ENCODE peak calls at places on chromosomes 13 and 19, in six cellular contexts. B, M, I, S, W and J are unnamed samples.

GRCh38 chr19:43265664-43266025 is 3.7 kb downstream of the PSG9 start:
- DNase-seq in B (no peak), W (no peak), M (no peak), I (no peak), S (no peak), J (no peak)

GRCh38 chr19:56091066-56091490 is 30.0 kb downstream of the ZNF787 start:
- DNase-seq in S (peak; percentile 41), I (no peak), M (no peak), B (no peak), W (no peak), J (no peak)

GRCh38 chr19:44747739-44748425 is 626 bp upstream of the BCL3 start:
- DNase-seq in W (no peak), S (peak; percentile 77), B (peak; percentile 66), I (no peak), M (no peak), J (no peak)

GRCh38 chr19:8702350-8702749 is 3.8 kb upstream of the ACTL9 start:
- DNase-seq in W (no peak), M (peak; percentile 50), S (no peak), B (no peak), I (no peak), J (no peak)

GRCh38 chr13:20703785-20704458 is 423 bp downstream of the IL17D start:
- DNase-seq in B (peak; percentile 88), W (peak; percentile 24), S (peak; percentile 73), M (peak; percentile 86), I (peak; percentile 50), J (no peak)

GRCh38 chr13:80083516-80084085 is 257.3 kb downstream of the SPRY2 start:
- DNase-seq in S (peak; percentile 73), I (peak; percentile 25), W (no peak), M (no peak), B (peak; percentile 63), J (no peak)

GRCh38 chr13:113927661-113928581 is 46.0 kb downstream of the C13orf46 start:
- DNase-seq in W (no peak), S (peak; percentile 98), I (peak; percentile 95), M (no peak), B (no peak), J (peak; percentile 93)

GRCh38 chr19:17123041-17123440 is 47.5 kb downstream of the MYO9B start:
- DNase-seq in B (no peak), I (no peak), M (no peak), S (no peak), W (no peak), J (no peak)

GRCh38 chr19:49210901-49211451 is 53.4 kb downstream of the TRPM4 start:
- DNase-seq in M (no peak), B (no peak), W (no peak), S (no peak), I (no peak), J (no peak)

GRCh38 chr19:42295342-42295741 is 6.6 kb upstream of the PRR19 start:
- DNase-seq in W (no peak), B (no peak), M (no peak), S (no peak), I (no peak), J (no peak)

GRCh38 chr19:49014123-49014869 is 2.6 kb downstream of the LHB start:
- DNase-seq in M (no peak), I (no peak), W (no peak), B (no peak), S (no peak), J (no peak)

GRCh38 chr19:34131100-34131499 is 41.2 kb upstream of the LSM14A start:
- DNase-seq in I (no peak), W (no peak), M (no peak), S (no peak), B (no peak), J (no peak)

GRCh38 chr19:16078311-16078758 is 2.0 kb downstream of the TPM4 start:
- DNase-seq in I (peak; percentile 76), S (no peak), M (no peak), B (peak; percentile 42), W (no peak), J (no peak)

GRCh38 chr19:35261356-35262100 is 7.2 kb upstream of the USF2 start:
- DNase-seq in S (no peak), I (no peak), B (no peak), W (no peak), M (no peak), J (no peak)

GRCh38 chr13:113410472-113411201 is 42.7 kb downstream of the ADPRHL1 start:
- DNase-seq in I (peak; percentile 52), W (no peak), M (no peak), S (peak; percentile 41), B (no peak), J (peak; percentile 28)

GRCh38 chr13:97341135-97341534 is 92.8 kb upstream of the RAP2A start:
- DNase-seq in B (no peak), S (no peak), M (no peak), I (no peak), W (no peak), J (no peak)

GRCh38 chr13:97977982-97978381 is 24.5 kb downstream of the IPO5 start:
- DNase-seq in B (no peak), I (no peak), M (no peak), S (peak; percentile 7), W (no peak), J (no peak)

GRCh38 chr19:38805180-38805579 is 7.6 kb downstream of the LGALS4 start:
- DNase-seq in W (no peak), S (peak; percentile 2), M (no peak), I (no peak), B (peak; percentile 40), J (no peak)

GRCh38 chr19:46915386-46915785 is 54.6 kb downstream of the ARHGAP35 start:
- DNase-seq in W (no peak), B (no peak), M (no peak), I (no peak), S (no peak), J (no peak)

GRCh38 chr13:21675095-21676007 is 4.5 kb downstream of the FGF9 start:
- DNase-seq in M (peak; percentile 53), B (no peak), W (peak; percentile 54), S (no peak), I (no peak), J (no peak)

GRCh38 chr13:100129605-100130004 is 40.7 kb downstream of the PCCA start:
- DNase-seq in S (no peak), I (no peak), W (no peak), M (no peak), B (peak; percentile 36), J (no peak)

GRCh38 chr19:861756-862528 is 2.5 kb downstream of the CFD start:
- DNase-seq in B (peak; percentile 37), I (no peak), S (no peak), M (peak; percentile 48), W (peak; percentile 38), J (no peak)

GRCh38 chr13:22014469-22014868 is 343.6 kb downstream of the FGF9 start:
- DNase-seq in B (no peak), W (no peak), M (no peak), S (no peak), I (no peak), J (no peak)

GRCh38 chr19:40584007-40584406 is 7.3 kb downstream of the SHKBP1 start:
- DNase-seq in S (no peak), I (no peak), B (no peak), W (no peak), M (no peak), J (no peak)

GRCh38 chr13:77326905-77327604 is at the start of gene MYCBP2:
- DNase-seq in M (peak; percentile 96), S (peak; percentile 99), I (peak; percentile 97), W (peak; percentile 96), B (peak; percentile 99), J (peak; percentile 97)

GRCh38 chr13:102657630-102658029 is 37.2 kb downstream of the METTL21C start:
- DNase-seq in S (no peak), B (no peak), I (no peak), M (no peak), W (no peak), J (no peak)

GRCh38 chr19:3179739-3180293 is 1.2 kb downstream of the S1PR4 start:
- DNase-seq in W (no peak), B (no peak), S (no peak), I (no peak), M (peak; percentile 61), J (no peak)

GRCh38 chr13:78100481-78100880 is 181.8 kb upstream of the EDNRB start:
- DNase-seq in I (no peak), W (no peak), S (no peak), M (no peak), B (no peak), J (no peak)

GRCh38 chr19:48835734-48836088 is 580 bp downstream of the HSD17B14 start:
- DNase-seq in B (peak; percentile 88), W (peak; percentile 95), S (peak; percentile 85), M (peak; percentile 89), I (peak; percentile 63), J (peak; percentile 62)

GRCh38 chr19:401836-402535 is 7.0 kb downstream of the C2CD4C start:
- DNase-seq in M (no peak), B (no peak), S (no peak), I (no peak), W (no peak), J (no peak)

GRCh38 chr13:20191902-20192469 is 752 bp downstream of the GJB2 start:
- DNase-seq in M (peak; percentile 22), I (no peak), S (peak; percentile 10), W (no peak), B (peak; percentile 7), J (no peak)

GRCh38 chr19:41753936-41754529 is 1.3 kb upstream of the CEACAM6 start:
- DNase-seq in I (no peak), W (peak; percentile 46), B (peak; percentile 36), M (peak; percentile 58), S (peak; percentile 22), J (no peak)

GRCh38 chr13:79245937-79246574 is 160.0 kb downstream of the RBM26 start:
- DNase-seq in B (no peak), W (no peak), I (no peak), M (no peak), S (no peak), J (no peak)

GRCh38 chr19:55613930-55614710 is 8.7 kb downstream of the ZNF865 start:
- DNase-seq in B (no peak), I (no peak), S (no peak), M (no peak), W (no peak), J (no peak)

GRCh38 chr19:47186337-47187022 is 44.5 kb downstream of the BBC3 start:
- DNase-seq in W (no peak), S (no peak), B (no peak), I (no peak), M (peak; percentile 87), J (no peak)

GRCh38 chr13:33259296-33259695 is 26.3 kb downstream of the STARD13 start:
- DNase-seq in S (no peak), B (no peak), I (no peak), W (no peak), M (no peak), J (no peak)

GRCh38 chr19:33469171-33470039 is 52.2 kb downstream of the PEPD start:
- DNase-seq in B (no peak), I (no peak), S (no peak), M (no peak), W (no peak), J (no peak)